ENCODE peak calls at places on chromosomes 12 and 14, in five cellular contexts. O is uterus; G is fibroblast of lung; C is CD4-positive, CD25-positive, alpha-beta regulatory T cell; J is colonic mucosa. D is an unnamed sample.

GRCh38 chr12:65229441-65229840 is 49.0 kb upstream of the MSRB3 start:
- DNase-seq in O (no peak), G (peak), C (no peak), J (no peak), D (no peak)

GRCh38 chr12:9346866-9347327 is 138.7 kb upstream of the PZP start:
- DNase-seq in O (no peak), G (no peak), C (no peak), J (no peak), D (no peak)

GRCh38 chr14:93303659-93304058 is 29.2 kb downstream of the BTBD7 start:
- DNase-seq in O (no peak), G (no peak), C (no peak), J (no peak), D (no peak)

GRCh38 chr14:72553656-72554055 is 340.2 kb downstream of the DPF3 start:
- DNase-seq in O (no peak), G (no peak), C (no peak), J (no peak), D (no peak)

GRCh38 chr12:118980407-118981014 is 830 bp upstream of the SRRM4 start:
- DNase-seq in O (no peak), G (no peak), C (no peak), J (no peak), D (no peak)

GRCh38 chr12:19898009-19898408 is 458.7 kb downstream of the AEBP2 start:
- DNase-seq in O (no peak), G (no peak), C (no peak), J (no peak), D (no peak)

GRCh38 chr12:106767954-106768501 is 6.5 kb upstream of the RIC8B start:
- DNase-seq in O (no peak), G (peak), C (no peak), J (no peak), D (no peak)

GRCh38 chr14:20591235-20591634 is at the start of gene RNASE12:
- DNase-seq in O (no peak), G (no peak), C (no peak), J (no peak), D (no peak)

GRCh38 chr14:91358654-91359210 is 58.9 kb downstream of the CCDC88C start:
- DNase-seq in O (no peak), G (no peak), C (no peak), J (no peak), D (no peak)

GRCh38 chr12:132551271-132552120 is 58.9 kb downstream of the LRCOL1 start:
- DNase-seq in O (no peak), G (no peak), C (no peak), J (no peak), D (no peak)

GRCh38 chr12:32139064-32139421 is 32.4 kb downstream of the BICD1 start:
- DNase-seq in O (no peak), G (peak), C (peak), J (peak), D (no peak)

GRCh38 chr14:75252254-75252837 is 26.3 kb upstream of the FOS start:
- DNase-seq in O (no peak), G (no peak), C (no peak), J (peak), D (peak)

GRCh38 chr14:24289649-24290283 is 9.8 kb downstream of the DHRS1 start:
- DNase-seq in O (no peak), G (no peak), C (no peak), J (no peak), D (no peak)

GRCh38 chr14:74571441-74571841 is 40.6 kb downstream of the LTBP2 start:
- DNase-seq in O (no peak), G (peak), C (no peak), J (no peak), D (no peak)

GRCh38 chr14:97705976-97706375 is 908.8 kb downstream of the VRK1 start:
- DNase-seq in O (no peak), G (no peak), C (no peak), J (no peak), D (no peak)

GRCh38 chr12:42698213-42698612 is 108.7 kb upstream of the PRICKLE1 start:
- DNase-seq in O (peak), G (peak), C (no peak), J (no peak), D (no peak)

GRCh38 chr14:55752580-55753365 is 172.8 kb downstream of the KTN1 start:
- DNase-seq in O (no peak), G (peak), C (no peak), J (no peak), D (peak)

GRCh38 chr12:14327717-14328116 is 37.8 kb upstream of the ATF7IP start:
- DNase-seq in O (no peak), G (peak), C (no peak), J (no peak), D (no peak)

GRCh38 chr12:113161415-113162016 is 12.0 kb downstream of the CFAP73 start:
- DNase-seq in O (no peak), G (peak), C (no peak), J (no peak), D (no peak)

GRCh38 chr14:89845346-89845745 is 109.2 kb downstream of the EFCAB11 start:
- DNase-seq in O (no peak), G (peak), C (no peak), J (no peak), D (no peak)

GRCh38 chr12:3214508-3215365 is 137.6 kb downstream of the TSPAN9 start:
- DNase-seq in O (no peak), G (no peak), C (no peak), J (no peak), D (no peak)

GRCh38 chr14:101590062-101590461 is 28.8 kb downstream of the DIO3 start:
- DNase-seq in O (no peak), G (no peak), C (no peak), J (no peak), D (peak)

GRCh38 chr12:29616664-29617409 is 119.4 kb upstream of the OVCH1 start:
- DNase-seq in O (no peak), G (peak), C (no peak), J (no peak), D (no peak)

GRCh38 chr14:84409435-84409834 is 1120.5 kb upstream of the FLRT2 start:
- DNase-seq in O (no peak), G (peak), C (no peak), J (no peak), D (no peak)

GRCh38 chr14:25389948-25390347 is 340.0 kb upstream of the STXBP6 start:
- DNase-seq in O (no peak), G (no peak), C (no peak), J (no peak), D (no peak)

GRCh38 chr12:131044760-131045381 is 91.2 kb downstream of the ADGRD1 start:
- DNase-seq in O (no peak), G (no peak), C (no peak), J (no peak), D (no peak)

GRCh38 chr14:69749956-69750355 is 17.0 kb upstream of the SRSF5 start:
- DNase-seq in O (no peak), G (no peak), C (no peak), J (peak), D (no peak)

GRCh38 chr12:119746169-119746568 is 78.2 kb downstream of the PRKAB1 start:
- DNase-seq in O (no peak), G (no peak), C (no peak), J (no peak), D (no peak)

GRCh38 chr12:132187646-132188450 is 43.6 kb downstream of the NOC4L start:
- DNase-seq in O (no peak), G (no peak), C (no peak), J (no peak), D (no peak)

GRCh38 chr12:65306603-65307501 is 28.4 kb downstream of the MSRB3 start:
- DNase-seq in O (peak), G (peak), C (no peak), J (peak), D (no peak)

GRCh38 chr14:98926151-98926550 is 345.8 kb downstream of the BCL11B start:
- DNase-seq in O (no peak), G (no peak), C (peak), J (no peak), D (no peak)

GRCh38 chr14:90039253-90040010 is 22.4 kb upstream of the KCNK13 start:
- DNase-seq in O (no peak), G (peak), C (no peak), J (no peak), D (no peak)

GRCh38 chr12:10368206-10369171 is 21.4 kb downstream of the KLRK1 start:
- DNase-seq in O (no peak), G (no peak), C (no peak), J (no peak), D (no peak)
- H3K27ac ChIP-seq in O (peak), G (no peak), C (no peak), J (no peak), D (no peak)

GRCh38 chr12:101876861-101877815 is at the start of gene DRAM1:
- DNase-seq in O (peak), G (peak), C (peak), J (peak), D (peak)

GRCh38 chr12:101875112-101875961 is 2.0 kb upstream of the DRAM1 start:
- DNase-seq in O (no peak), G (peak), C (no peak), J (no peak), D (no peak)

GRCh38 chr12:101880769-101881168 is 3.4 kb downstream of the DRAM1 start:
- DNase-seq in O (no peak), G (no peak), C (no peak), J (no peak), D (no peak)

GRCh38 chr12:101881228-101881627 is 3.8 kb downstream of the DRAM1 start:
- DNase-seq in O (no peak), G (no peak), C (no peak), J (no peak), D (no peak)

DNA sequence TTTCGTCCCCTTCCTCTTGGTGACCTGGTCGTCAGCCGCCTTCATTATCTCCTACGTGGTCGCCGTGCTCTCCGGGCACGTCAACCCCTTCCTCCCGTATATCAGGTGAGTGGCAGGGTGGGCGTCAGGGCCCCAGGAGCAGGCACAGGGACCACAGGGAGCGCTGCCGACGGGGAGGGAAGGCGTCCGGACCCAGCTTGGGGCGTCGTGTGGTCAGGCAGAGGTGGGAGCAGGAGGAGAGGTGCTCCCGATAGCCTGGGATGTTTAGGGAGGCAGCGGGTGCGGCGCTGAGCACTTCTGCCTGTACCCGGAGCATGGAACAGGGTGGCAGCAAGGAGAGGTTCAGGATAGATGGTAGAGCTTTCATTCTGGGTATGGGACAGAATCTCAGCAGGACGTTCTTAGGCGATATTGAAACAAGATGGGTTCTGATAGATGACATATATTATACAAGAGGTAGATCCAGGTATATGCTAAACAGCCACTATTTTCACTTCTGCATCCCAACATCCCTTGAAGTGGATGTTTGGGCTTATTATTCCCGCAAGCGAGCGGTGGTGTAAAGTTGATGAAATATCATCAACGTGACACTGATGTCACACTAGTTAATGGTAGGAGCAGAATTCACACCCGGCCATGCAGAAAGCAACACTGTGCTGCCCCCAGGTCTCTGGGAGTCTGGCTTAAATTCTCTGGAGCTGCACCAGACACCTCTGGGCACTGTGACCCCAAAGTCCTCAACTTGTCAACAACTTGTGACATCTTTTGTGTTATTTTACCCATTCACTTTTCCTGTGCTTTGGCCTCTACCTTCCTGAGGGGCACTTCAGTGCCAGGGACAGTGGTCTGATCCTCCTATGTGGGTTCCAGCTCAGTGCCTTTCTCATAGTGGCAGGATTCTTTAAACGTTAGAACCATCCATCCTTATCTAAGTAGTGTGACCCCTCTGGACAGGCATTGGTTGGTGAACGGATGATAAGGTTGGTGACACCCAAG is 734 bp downstream of the DRAM1 start:
- DNase-seq in O (peak), G (peak), C (no peak), J (peak), D (peak)
- H3K27ac ChIP-seq in O (peak), G (peak), C (peak), J (peak), D (peak)

GRCh38 chr12:88725592-88726143 is 145.4 kb upstream of the KITLG start:
- DNase-seq in O (no peak), G (no peak), C (no peak), J (no peak), D (no peak)
- H3K27ac ChIP-seq in O (no peak), G (no peak), C (no peak), J (no peak), D (peak)

DNA sequence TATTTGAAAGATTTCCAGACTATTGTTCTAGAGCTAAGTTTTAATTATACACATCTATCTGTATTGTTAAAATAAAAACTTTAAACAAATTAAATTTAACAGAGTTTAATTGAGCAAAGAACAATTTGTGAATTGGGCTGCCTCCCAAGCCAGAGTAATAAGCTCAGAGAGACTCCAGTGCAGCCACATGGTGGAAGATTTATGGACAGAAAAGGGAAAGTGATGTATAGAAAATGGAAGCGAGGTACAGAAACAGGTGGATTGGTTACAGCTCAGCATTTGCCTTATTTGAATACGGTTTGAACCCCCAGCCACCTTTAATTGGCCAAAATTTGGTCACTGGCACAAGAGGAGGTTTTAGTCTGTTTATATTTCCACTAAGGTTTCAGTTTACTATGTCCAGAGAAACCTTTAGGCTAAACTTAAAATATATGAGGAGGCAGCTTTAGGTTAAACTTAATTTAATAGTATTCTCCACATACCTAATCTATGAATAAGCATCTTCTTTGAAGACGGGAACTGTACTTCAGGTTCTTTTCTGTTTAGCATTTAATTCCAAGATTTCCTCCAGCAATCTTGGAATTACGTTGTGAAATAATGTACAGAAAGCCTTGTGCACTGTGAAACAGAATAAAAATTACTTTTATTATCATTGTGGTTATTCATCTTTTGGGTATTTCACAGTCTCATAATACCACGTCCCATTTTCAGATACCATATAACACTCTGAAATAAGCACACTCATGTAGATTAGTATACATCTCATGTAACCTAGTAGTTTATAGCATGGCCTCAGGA is 19.4 kb downstream of the SRGAP1 start:
- DNase-seq in O (no peak), G (no peak), C (no peak), J (no peak), D (no peak)
- H3K27ac ChIP-seq in O (no peak), G (no peak), C (no peak), J (no peak), D (no peak)

DNA sequence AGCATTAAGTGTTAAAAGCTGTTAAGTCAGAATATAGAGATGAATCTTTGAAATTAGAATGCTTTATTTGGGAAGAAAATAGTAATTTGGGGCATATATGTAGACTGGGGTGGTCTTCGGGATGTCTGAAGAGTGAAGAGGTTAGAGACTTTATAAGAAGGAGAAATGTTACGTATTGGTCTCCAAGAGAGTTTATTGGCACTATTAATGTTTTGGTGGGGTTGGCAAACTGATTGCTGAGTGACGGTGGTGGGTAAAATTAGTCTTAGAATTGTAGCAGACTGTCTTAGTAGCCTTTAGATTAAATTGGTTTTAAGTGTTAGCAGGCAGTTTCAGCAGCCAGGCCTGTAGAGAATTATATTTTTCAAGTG is 4.9 kb upstream of the ATP23 start:
- DNase-seq in O (no peak), G (no peak), C (no peak), J (no peak), D (no peak)
- H3K27ac ChIP-seq in O (peak), G (peak), C (peak), J (peak), D (peak)

GRCh38 chr14:50631408-50631821 is 36.7 kb downstream of the SAV1 start:
- DNase-seq in O (no peak), G (peak), C (no peak), J (no peak), D (no peak)
- H3K27ac ChIP-seq in O (no peak), G (no peak), C (no peak), J (no peak), D (no peak)